ENCODE peak calls at places on chromosomes 16 and 17, in eight cellular contexts. One of them, this sample, is unnamed.

GRCh38 chr16:66275795-66276428 is 90.6 kb upstream of the CDH5 start:
- DNase-seq in right atrium auricular region: peak
- DNase-seq in keratinocyte: peak
- DNase-seq in upper lobe of right lung: no peak
- DNase-seq in ovary: no peak
- DNase-seq in spleen: no peak
- DNase-seq in nephron progenitor cell: peak
- DNase-seq in fibroblast of lung: peak
- DNase-seq in this sample: peak

GRCh38 chr16:13378151-13378550 is 476.8 kb downstream of the SHISA9 start:
- DNase-seq in right atrium auricular region: no peak
- DNase-seq in keratinocyte: no peak
- DNase-seq in upper lobe of right lung: no peak
- DNase-seq in ovary: no peak
- DNase-seq in spleen: no peak
- DNase-seq in nephron progenitor cell: no peak
- DNase-seq in fibroblast of lung: no peak
- DNase-seq in this sample: no peak

GRCh38 chr16:20611975-20612471 is 35.9 kb upstream of the ACSM2B start:
- DNase-seq in right atrium auricular region: peak
- DNase-seq in keratinocyte: no peak
- DNase-seq in upper lobe of right lung: peak
- DNase-seq in ovary: peak
- DNase-seq in spleen: no peak
- DNase-seq in nephron progenitor cell: no peak
- DNase-seq in fibroblast of lung: no peak
- DNase-seq in this sample: no peak

GRCh38 chr17:46876353-46876887 is 25.0 kb downstream of the WNT9B start:
- DNase-seq in right atrium auricular region: no peak
- DNase-seq in keratinocyte: peak
- DNase-seq in upper lobe of right lung: no peak
- DNase-seq in ovary: no peak
- DNase-seq in spleen: peak
- DNase-seq in nephron progenitor cell: peak
- DNase-seq in fibroblast of lung: no peak
- DNase-seq in this sample: no peak

GRCh38 chr17:40065771-40066510 is 3.2 kb downstream of the THRA start:
- DNase-seq in right atrium auricular region: no peak
- DNase-seq in keratinocyte: no peak
- DNase-seq in upper lobe of right lung: no peak
- DNase-seq in ovary: peak
- DNase-seq in spleen: no peak
- DNase-seq in nephron progenitor cell: no peak
- DNase-seq in fibroblast of lung: no peak
- DNase-seq in this sample: no peak

GRCh38 chr16:64397042-64397441 is 724.8 kb downstream of the CDH11 start:
- DNase-seq in right atrium auricular region: no peak
- DNase-seq in keratinocyte: no peak
- DNase-seq in upper lobe of right lung: no peak
- DNase-seq in ovary: no peak
- DNase-seq in spleen: no peak
- DNase-seq in nephron progenitor cell: no peak
- DNase-seq in fibroblast of lung: peak
- DNase-seq in this sample: no peak

GRCh38 chr17:31310260-31310659 is 3.6 kb downstream of the EVI2B start:
- DNase-seq in right atrium auricular region: no peak
- DNase-seq in keratinocyte: no peak
- DNase-seq in upper lobe of right lung: no peak
- DNase-seq in ovary: no peak
- DNase-seq in spleen: no peak
- DNase-seq in nephron progenitor cell: no peak
- DNase-seq in fibroblast of lung: no peak
- DNase-seq in this sample: no peak

GRCh38 chr16:27676807-27677206 is 126.9 kb downstream of the KATNIP start:
- DNase-seq in right atrium auricular region: no peak
- DNase-seq in keratinocyte: no peak
- DNase-seq in upper lobe of right lung: no peak
- DNase-seq in ovary: no peak
- DNase-seq in spleen: no peak
- DNase-seq in nephron progenitor cell: no peak
- DNase-seq in fibroblast of lung: peak
- DNase-seq in this sample: peak

GRCh38 chr17:57940653-57941329 is 14.4 kb downstream of the CUEDC1 start:
- DNase-seq in right atrium auricular region: no peak
- DNase-seq in keratinocyte: no peak
- DNase-seq in upper lobe of right lung: no peak
- DNase-seq in ovary: no peak
- DNase-seq in spleen: no peak
- DNase-seq in nephron progenitor cell: no peak
- DNase-seq in fibroblast of lung: no peak
- DNase-seq in this sample: no peak

GRCh38 chr16:72897707-72898106 is 150.2 kb downstream of the ZFHX3 start:
- DNase-seq in right atrium auricular region: no peak
- DNase-seq in keratinocyte: no peak
- DNase-seq in upper lobe of right lung: no peak
- DNase-seq in ovary: no peak
- DNase-seq in spleen: no peak
- DNase-seq in nephron progenitor cell: no peak
- DNase-seq in fibroblast of lung: no peak
- DNase-seq in this sample: no peak

GRCh38 chr17:81388091-81388611 is 7.1 kb upstream of the BAHCC1 start:
- DNase-seq in right atrium auricular region: no peak
- DNase-seq in keratinocyte: no peak
- DNase-seq in upper lobe of right lung: no peak
- DNase-seq in ovary: peak
- DNase-seq in spleen: no peak
- DNase-seq in nephron progenitor cell: no peak
- DNase-seq in fibroblast of lung: no peak
- DNase-seq in this sample: no peak

GRCh38 chr17:19370493-19370960 is 7.8 kb upstream of the MAPK7 start:
- DNase-seq in right atrium auricular region: no peak
- DNase-seq in keratinocyte: no peak
- DNase-seq in upper lobe of right lung: no peak
- DNase-seq in ovary: no peak
- DNase-seq in spleen: peak
- DNase-seq in nephron progenitor cell: no peak
- DNase-seq in fibroblast of lung: no peak
- DNase-seq in this sample: no peak

GRCh38 chr16:58001781-58002410 is 689 bp downstream of the USB1 start:
- DNase-seq in right atrium auricular region: no peak
- DNase-seq in keratinocyte: no peak
- DNase-seq in upper lobe of right lung: no peak
- DNase-seq in ovary: no peak
- DNase-seq in spleen: peak
- DNase-seq in nephron progenitor cell: no peak
- DNase-seq in fibroblast of lung: no peak
- DNase-seq in this sample: no peak

GRCh38 chr16:75593825-75594820 is 27.9 kb downstream of the GABARAPL2 start:
- DNase-seq in right atrium auricular region: no peak
- DNase-seq in keratinocyte: no peak
- DNase-seq in upper lobe of right lung: no peak
- DNase-seq in ovary: no peak
- DNase-seq in spleen: no peak
- DNase-seq in nephron progenitor cell: no peak
- DNase-seq in fibroblast of lung: peak
- DNase-seq in this sample: peak

GRCh38 chr16:50859628-50860360 is 117.9 kb downstream of the CYLD start:
- DNase-seq in right atrium auricular region: peak
- DNase-seq in keratinocyte: no peak
- DNase-seq in upper lobe of right lung: no peak
- DNase-seq in ovary: no peak
- DNase-seq in spleen: no peak
- DNase-seq in nephron progenitor cell: no peak
- DNase-seq in fibroblast of lung: no peak
- DNase-seq in this sample: no peak

GRCh38 chr16:50858877-50859627 is 117.2 kb downstream of the CYLD start:
- DNase-seq in right atrium auricular region: no peak
- DNase-seq in keratinocyte: no peak
- DNase-seq in upper lobe of right lung: no peak
- DNase-seq in ovary: no peak
- DNase-seq in spleen: no peak
- DNase-seq in nephron progenitor cell: no peak
- DNase-seq in fibroblast of lung: no peak
- DNase-seq in this sample: no peak

GRCh38 chr16:50858376-50858775 is 116.5 kb downstream of the CYLD start:
- DNase-seq in right atrium auricular region: no peak
- DNase-seq in keratinocyte: no peak
- DNase-seq in upper lobe of right lung: no peak
- DNase-seq in ovary: no peak
- DNase-seq in spleen: no peak
- DNase-seq in nephron progenitor cell: no peak
- DNase-seq in fibroblast of lung: no peak
- DNase-seq in this sample: no peak

GRCh38 chr16:50857881-50858280 is 116.0 kb downstream of the CYLD start:
- DNase-seq in right atrium auricular region: no peak
- DNase-seq in keratinocyte: no peak
- DNase-seq in upper lobe of right lung: no peak
- DNase-seq in ovary: no peak
- DNase-seq in spleen: no peak
- DNase-seq in nephron progenitor cell: no peak
- DNase-seq in fibroblast of lung: no peak
- DNase-seq in this sample: no peak

GRCh38 chr16:50856991-50857390 is 115.1 kb downstream of the CYLD start:
- DNase-seq in right atrium auricular region: peak
- DNase-seq in keratinocyte: no peak
- DNase-seq in upper lobe of right lung: no peak
- DNase-seq in ovary: no peak
- DNase-seq in spleen: no peak
- DNase-seq in nephron progenitor cell: no peak
- DNase-seq in fibroblast of lung: no peak
- DNase-seq in this sample: no peak
- TF ChIP-seq CTCF in right atrium auricular region: no peak
- TF ChIP-seq CTCF in keratinocyte: no peak
- TF ChIP-seq CTCF in upper lobe of right lung: no peak
- TF ChIP-seq CTCF in ovary: no peak
- TF ChIP-seq CTCF in spleen: no peak
- TF ChIP-seq CTCF in nephron progenitor cell: no peak
- TF ChIP-seq CTCF in fibroblast of lung: no peak
- TF ChIP-seq CTCF in this sample: no peak

DNA sequence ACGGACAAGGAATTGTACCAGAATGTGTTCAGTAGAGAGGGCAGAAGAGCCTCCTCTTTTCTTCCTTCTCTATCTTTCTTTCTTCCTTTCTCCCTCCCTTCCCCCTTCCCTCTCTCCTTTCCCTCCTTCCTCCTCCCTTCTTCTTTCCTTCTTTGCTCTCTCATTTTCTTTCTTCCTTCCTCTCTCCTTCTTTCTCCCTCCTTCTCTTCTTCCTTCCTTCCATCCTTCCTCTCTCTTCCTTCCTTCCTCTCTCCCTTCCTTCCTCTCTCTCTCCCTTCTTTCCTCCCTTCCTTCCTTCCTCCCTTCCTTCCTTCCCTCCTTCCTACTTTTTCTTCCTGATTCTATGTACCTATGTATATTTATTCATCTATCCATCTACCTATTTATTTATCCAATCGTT is 59.7 kb upstream of the SDK2 start:
- DNase-seq in right atrium auricular region: no peak
- DNase-seq in keratinocyte: no peak
- DNase-seq in upper lobe of right lung: no peak
- DNase-seq in ovary: no peak
- DNase-seq in spleen: no peak
- DNase-seq in nephron progenitor cell: no peak
- DNase-seq in fibroblast of lung: no peak
- DNase-seq in this sample: no peak
- TF ChIP-seq CTCF in right atrium auricular region: no peak
- TF ChIP-seq CTCF in keratinocyte: no peak
- TF ChIP-seq CTCF in upper lobe of right lung: no peak
- TF ChIP-seq CTCF in ovary: no peak
- TF ChIP-seq CTCF in spleen: no peak
- TF ChIP-seq CTCF in nephron progenitor cell: no peak
- TF ChIP-seq CTCF in fibroblast of lung: no peak
- TF ChIP-seq CTCF in this sample: no peak

GRCh38 chr16:82439678-82440293 is 187.0 kb upstream of the CDH13 start:
- DNase-seq in right atrium auricular region: no peak
- DNase-seq in keratinocyte: no peak
- DNase-seq in upper lobe of right lung: no peak
- DNase-seq in ovary: no peak
- DNase-seq in spleen: no peak
- DNase-seq in nephron progenitor cell: peak
- DNase-seq in fibroblast of lung: no peak
- DNase-seq in this sample: no peak
- TF ChIP-seq CTCF in right atrium auricular region: no peak
- TF ChIP-seq CTCF in keratinocyte: peak
- TF ChIP-seq CTCF in upper lobe of right lung: peak
- TF ChIP-seq CTCF in ovary: no peak
- TF ChIP-seq CTCF in spleen: no peak
- TF ChIP-seq CTCF in nephron progenitor cell: peak
- TF ChIP-seq CTCF in fibroblast of lung: peak
- TF ChIP-seq CTCF in this sample: peak

GRCh38 chr17:60590075-60590474 is 9.9 kb upstream of the PPM1D start:
- DNase-seq in right atrium auricular region: no peak
- DNase-seq in keratinocyte: no peak
- DNase-seq in upper lobe of right lung: no peak
- DNase-seq in ovary: no peak
- DNase-seq in spleen: no peak
- DNase-seq in nephron progenitor cell: no peak
- DNase-seq in fibroblast of lung: no peak
- DNase-seq in this sample: no peak

GRCh38 chr17:60583008-60583407 is 17.0 kb upstream of the PPM1D start:
- DNase-seq in right atrium auricular region: no peak
- DNase-seq in keratinocyte: no peak
- DNase-seq in upper lobe of right lung: no peak
- DNase-seq in ovary: no peak
- DNase-seq in spleen: no peak
- DNase-seq in nephron progenitor cell: no peak
- DNase-seq in fibroblast of lung: no peak
- DNase-seq in this sample: no peak

GRCh38 chr17:60585887-60586286 is 14.1 kb upstream of the PPM1D start:
- DNase-seq in right atrium auricular region: no peak
- DNase-seq in keratinocyte: no peak
- DNase-seq in upper lobe of right lung: no peak
- DNase-seq in ovary: no peak
- DNase-seq in spleen: no peak
- DNase-seq in nephron progenitor cell: no peak
- DNase-seq in fibroblast of lung: no peak
- DNase-seq in this sample: no peak

GRCh38 chr17:60586288-60586974 is 13.6 kb upstream of the PPM1D start:
- DNase-seq in right atrium auricular region: no peak
- DNase-seq in keratinocyte: no peak
- DNase-seq in upper lobe of right lung: no peak
- DNase-seq in ovary: no peak
- DNase-seq in spleen: no peak
- DNase-seq in nephron progenitor cell: peak
- DNase-seq in fibroblast of lung: no peak
- DNase-seq in this sample: no peak
- TF ChIP-seq CTCF in right atrium auricular region: no peak
- TF ChIP-seq CTCF in keratinocyte: no peak
- TF ChIP-seq CTCF in upper lobe of right lung: peak
- TF ChIP-seq CTCF in ovary: no peak
- TF ChIP-seq CTCF in spleen: no peak
- TF ChIP-seq CTCF in nephron progenitor cell: peak
- TF ChIP-seq CTCF in fibroblast of lung: peak
- TF ChIP-seq CTCF in this sample: peak